ENCODE peak calls at places on chromosomes 5 and 9, in eight cellular contexts. M is Caco-2, P is BE2C, X is coronary artery, R is astrocyte of the spinal cord, K is cardiac muscle cell, G is Panc1, I is Peyer's patch. Q is an unnamed sample.

GRCh38 chr9:32940740-32941139 is 60.7 kb downstream of the APTX start:
- DNase-seq in I (no peak), R (no peak), M (no peak), P (no peak), X (no peak), G (no peak), K (no peak), Q (no peak)

GRCh38 chr9:92545002-92545510 is 9.3 kb upstream of the ECM2 start:
- DNase-seq in X (no peak), M (no peak), P (no peak), R (no peak), G (no peak), I (no peak), K (no peak), Q (no peak)

GRCh38 chr5:140358738-140359310 is 1.2 kb upstream of the SLC4A9 start:
- DNase-seq in K (peak; percentile 51), G (no peak), P (peak; percentile 39), I (no peak), X (no peak), R (peak; percentile 32), M (peak; percentile 58), Q (no peak)

GRCh38 chr5:16808021-16808420 is 128.1 kb downstream of the MYO10 start:
- DNase-seq in R (no peak), P (no peak), M (no peak), G (no peak), K (no peak), X (no peak), I (no peak), Q (no peak)

GRCh38 chr9:13690595-13690994 is 411.1 kb upstream of the MPDZ start:
- DNase-seq in P (no peak), K (no peak), M (no peak), X (no peak), I (no peak), G (no peak), R (no peak), Q (no peak)

GRCh38 chr9:83572524-83572923 is 34.3 kb upstream of the FRMD3 start:
- DNase-seq in X (no peak), M (no peak), R (peak; percentile 88), K (no peak), P (no peak), I (no peak), G (no peak), Q (no peak)

GRCh38 chr5:36878421-36879088 is 2.0 kb downstream of the NIPBL start:
- DNase-seq in I (no peak), G (no peak), P (peak; percentile 50), R (peak; percentile 59), X (no peak), M (peak; percentile 29), K (peak; percentile 84), Q (no peak)

GRCh38 chr9:4740373-4740622 is 704 bp downstream of the AK3 start:
- DNase-seq in K (no peak), M (no peak), X (no peak), P (no peak), R (peak; percentile 41), I (no peak), G (no peak), Q (no peak)

GRCh38 chr5:173010547-173011464 is 27.2 kb downstream of the ATP6V0E1 start:
- DNase-seq in G (no peak), K (peak; percentile 78), X (peak; percentile 70), M (peak; percentile 39), I (no peak), P (no peak), R (no peak), Q (no peak)

GRCh38 chr5:175181331-175181730 is 262.7 kb downstream of the DRD1 start:
- DNase-seq in R (no peak), K (no peak), X (no peak), P (no peak), G (no peak), M (no peak), I (no peak), Q (no peak)

GRCh38 chr5:14036514-14036913 is 92.0 kb upstream of the DNAH5 start:
- DNase-seq in I (no peak), P (no peak), X (no peak), M (peak; percentile 32), G (no peak), R (no peak), K (no peak), Q (peak; percentile 36)

GRCh38 chr9:128420060-128420650 is 502 bp upstream of the CERCAM start:
- DNase-seq in R (peak; percentile 60), X (no peak), K (peak; percentile 86), G (no peak), I (peak; percentile 65), P (peak; percentile 88), M (peak; percentile 86), Q (no peak)

GRCh38 chr9:123318192-123318591 is 37.8 kb upstream of the CRB2 start:
- DNase-seq in G (no peak), I (no peak), R (no peak), K (no peak), M (no peak), P (no peak), X (no peak), Q (no peak)

GRCh38 chr9:15221746-15222145 is 85.3 kb downstream of the TTC39B start:
- DNase-seq in K (no peak), X (no peak), R (no peak), I (no peak), M (no peak), P (no peak), G (no peak), Q (no peak)

GRCh38 chr9:136093995-136094881 is 851 bp downstream of the NACC2 start:
- DNase-seq in G (no peak), R (peak; percentile 42), X (peak; percentile 92), P (peak; percentile 53), K (peak; percentile 66), M (peak; percentile 81), I (peak; percentile 40), Q (no peak)

GRCh38 chr5:34919077-34919476 is 3.6 kb downstream of the BRIX1 start:
- DNase-seq in X (no peak), R (no peak), G (no peak), K (no peak), P (no peak), I (no peak), M (no peak), Q (no peak)

DNA sequence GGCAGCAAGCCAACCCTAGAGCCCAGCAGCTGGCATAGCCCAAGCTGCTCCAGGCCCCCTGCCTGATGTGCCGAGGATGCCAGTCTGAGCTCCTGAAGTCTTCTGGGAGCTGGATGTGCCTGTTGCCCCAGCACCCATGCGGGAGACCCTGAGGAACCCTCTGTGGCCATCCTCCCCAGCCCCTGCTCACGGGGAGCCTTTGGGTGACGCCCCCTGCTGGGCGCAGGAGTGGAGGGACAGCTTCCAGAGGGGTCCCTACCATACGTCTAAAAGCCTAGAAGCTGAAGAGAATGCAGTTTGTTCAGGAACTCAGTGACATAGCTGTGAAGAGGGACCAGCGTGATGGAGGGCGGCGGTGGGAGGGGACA is 33.1 kb upstream of the MVB12B start:
- DNase-seq in G (no peak), I (no peak), R (no peak), M (peak; percentile 17), X (no peak), K (no peak), P (peak; percentile 35), Q (no peak)
- TF ChIP-seq CTCF in G (peak; percentile 54), I (no peak), R (no peak), M (peak; percentile 32), X (no peak), K (peak; percentile 38), P (peak; percentile 48), Q (peak; percentile 32)

DNA sequence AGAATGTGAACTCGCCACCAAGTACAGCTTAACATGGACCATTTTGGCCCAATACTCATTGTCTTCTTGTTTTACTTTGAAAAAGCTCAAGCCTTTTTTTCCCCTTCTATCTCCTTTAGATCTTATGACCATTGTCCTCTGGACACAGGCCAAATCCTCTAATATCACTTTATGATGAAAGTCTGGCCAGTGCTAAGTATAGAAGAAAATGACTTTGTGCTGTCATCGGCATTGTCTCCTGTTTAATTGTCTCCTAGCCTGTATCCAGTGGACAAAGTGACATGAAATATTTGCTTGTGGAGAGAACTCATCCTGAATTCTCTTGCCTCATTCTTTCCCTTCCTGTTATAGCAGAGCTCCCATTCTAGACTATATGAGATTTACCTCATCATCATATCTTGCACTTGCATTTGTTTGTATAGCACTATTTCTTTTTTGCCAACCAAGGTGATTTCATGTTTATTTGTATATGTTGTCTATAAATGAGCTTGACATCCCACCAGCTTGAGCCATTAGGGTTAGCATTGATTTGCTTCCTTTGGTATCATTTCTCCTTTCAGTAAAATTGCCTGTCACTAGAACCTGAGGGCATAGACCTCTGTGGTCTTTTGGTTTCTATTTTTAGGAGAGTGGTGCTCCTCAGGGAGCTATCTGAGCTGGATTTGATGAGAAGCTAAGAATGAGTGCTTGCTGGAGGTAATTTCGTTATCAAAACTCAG is 18.8 kb upstream of the TNFAIP8 start:
- DNase-seq in P (no peak), R (no peak), M (no peak), I (no peak), X (no peak), K (no peak), G (no peak), Q (no peak)
- H3K4me3 ChIP-seq in P (no peak overlapping the region), R (no peak overlapping the region), M (no peak overlapping the region), I (no peak overlapping the region), X (no peak overlapping the region), K (no peak overlapping the region), G (no peak overlapping the region), Q (no peak overlapping the region)

GRCh38 chr5:158739941-158740340 is 359.8 kb downstream of the EBF1 start:
- DNase-seq in P (peak; percentile 39), G (no peak), X (no peak), K (peak; percentile 17), M (no peak), R (no peak), I (no peak), Q (no peak)
- TF ChIP-seq CTCF in P (peak; percentile 67), G (peak; percentile 8), X (peak; percentile 24), K (peak; percentile 59), M (peak; percentile 10), R (peak; percentile 25), I (no peak), Q (peak; percentile 26)

GRCh38 chr5:143052967-143053682 is 282.9 kb downstream of the ARHGAP26 start:
- DNase-seq in G (no peak), P (no peak), X (no peak), I (no peak), R (no peak), K (no peak), M (peak; percentile 9), Q (no peak)

GRCh38 chr5:143056331-143056689 is 286.1 kb downstream of the ARHGAP26 start:
- DNase-seq in X (no peak), M (no peak), K (no peak), P (no peak), I (no peak), R (no peak), G (no peak), Q (no peak)

GRCh38 chr5:143055596-143056330 is 285.6 kb downstream of the ARHGAP26 start:
- DNase-seq in M (no peak), X (no peak), K (no peak), P (no peak), I (no peak), R (no peak), G (no peak), Q (no peak)

GRCh38 chr5:143053780-143054179 is 283.6 kb downstream of the ARHGAP26 start:
- DNase-seq in I (no peak), M (no peak), G (no peak), K (no peak), P (no peak), R (no peak), X (no peak), Q (no peak)

DNA sequence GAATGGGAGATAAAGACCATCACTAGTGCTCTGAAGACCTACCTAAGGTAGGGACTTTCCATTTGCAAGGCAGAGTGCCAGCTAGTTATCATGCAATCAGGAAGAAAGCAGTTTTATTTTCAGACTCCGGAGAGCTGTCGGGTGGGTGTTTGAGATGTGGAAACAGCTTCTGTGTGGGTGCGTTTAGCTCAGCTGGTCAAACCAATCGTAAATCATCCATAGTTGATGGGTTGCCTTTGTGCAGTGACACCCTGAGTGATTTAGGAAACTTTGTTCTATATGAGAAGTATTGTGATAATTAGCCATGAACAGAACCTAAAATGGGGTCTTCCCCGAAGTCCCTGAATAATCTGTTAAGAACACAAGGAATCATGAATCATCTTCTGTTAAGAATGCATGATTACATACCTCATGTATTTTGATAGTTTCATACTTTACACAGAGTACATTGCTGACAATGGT is 284.3 kb downstream of the ARHGAP26 start:
- DNase-seq in I (no peak), M (no peak), K (peak; percentile 38), X (no peak), P (no peak), R (no peak), G (no peak), Q (no peak)
- H3K4me3 ChIP-seq in I (no peak overlapping the region), M (no peak overlapping the region), K (no peak overlapping the region), X (no peak overlapping the region), P (no peak overlapping the region), R (no peak overlapping the region), G (no peak overlapping the region), Q (no peak overlapping the region)